ENCODE peak calls at places on chromosomes 4 and X, in nine cellular contexts. E, Y, U, H, P, S, L, T and A are unnamed samples.
A peak's percentile ranks its signal among the peaks of the same experiment; 100 is the strongest.

GRCh38 chrX:68416592-68416991 is 16.7 kb downstream of the OPHN1 start:
- DNase-seq in E (peak; percentile 7), Y (no peak), U (no peak), H (no peak), P (no peak), S (no peak), L (no peak), T (no peak), A (no peak)

GRCh38 chr4:116358633-116359222 is 726.6 kb downstream of the TRAM1L1 start:
- DNase-seq in E (no peak), Y (peak; percentile 12), U (peak; percentile 15), H (peak; percentile 75), P (peak; percentile 70), S (no peak), L (no peak), T (peak; percentile 73), A (peak; percentile 45)

GRCh38 chrX:74535211-74535621 is 79.2 kb downstream of the RLIM start:
- DNase-seq in E (no peak), Y (no peak), U (no peak), H (no peak), P (peak; percentile 1), S (no peak), L (no peak), T (peak; percentile 4), A (no peak)

GRCh38 chr4:158209825-158210807 is at the start of gene TMEM144:
- DNase-seq in E (peak; percentile 41), Y (peak; percentile 7), U (peak; percentile 53), H (peak; percentile 55), P (peak; percentile 59), S (peak; percentile 92), L (peak; percentile 80), T (peak; percentile 76), A (peak; percentile 45)

GRCh38 chr4:37132351-37132989 is 112.1 kb upstream of the NWD2 start:
- DNase-seq in E (no peak), Y (no peak), U (no peak), H (no peak), P (no peak), S (no peak), L (no peak), T (no peak), A (no peak)

GRCh38 chr4:144787365-144788263 is 141.7 kb downstream of the HHIP start:
- DNase-seq in E (no peak), Y (peak; percentile 21), U (no peak), H (peak; percentile 5), P (no peak), S (no peak), L (no peak), T (no peak), A (peak; percentile 12)

GRCh38 chrX:84168574-84168973 is 19.4 kb downstream of the RPS6KA6 start:
- DNase-seq in E (no peak), Y (no peak), U (no peak), H (no peak), P (no peak), S (no peak), L (no peak), T (no peak), A (no peak)

GRCh38 chr4:177442623-177443155 is 452 bp upstream of the AGA start:
- DNase-seq in E (no peak), Y (peak; percentile 10), U (peak; percentile 4), H (no peak), P (peak; percentile 17), S (no peak), L (no peak), T (peak; percentile 4), A (peak; percentile 2)

GRCh38 chr4:26583538-26583864 is 383 bp upstream of the TBC1D19 start:
- DNase-seq in E (no peak), Y (no peak), U (no peak), H (no peak), P (peak; percentile 50), S (no peak), L (no peak), T (no peak), A (no peak)

GRCh38 chr4:169179609-169180526 is 90.9 kb downstream of the SH3RF1 start:
- DNase-seq in E (no peak), Y (no peak), U (no peak), H (no peak), P (no peak), S (no peak), L (no peak), T (no peak), A (no peak)

GRCh38 chrX:17413228-17413627 is 38.2 kb downstream of the NHS start:
- DNase-seq in E (no peak), Y (no peak), U (no peak), H (no peak), P (no peak), S (no peak), L (no peak), T (no peak), A (peak; percentile 10)

GRCh38 chrX:132491191-132491590 is 2.4 kb upstream of the MBNL3 start:
- DNase-seq in E (no peak), Y (no peak), U (no peak), H (no peak), P (peak; percentile 64), S (no peak), L (no peak), T (no peak), A (no peak)

GRCh38 chrX:152817082-152817744 is 13.3 kb downstream of the CETN2 start:
- DNase-seq in E (no peak), Y (no peak), U (no peak), H (no peak), P (no peak), S (no peak), L (no peak), T (peak; percentile 22), A (no peak)

GRCh38 chr4:168318266-168318895 is at the start of gene DDX60:
- DNase-seq in E (peak; percentile 15), Y (peak; percentile 59), U (peak; percentile 67), H (no peak), P (peak; percentile 65), S (peak; percentile 94), L (peak; percentile 75), T (peak; percentile 66), A (peak; percentile 17)

GRCh38 chr4:17623451-17624001 is 9.1 kb downstream of the MED28 start:
- DNase-seq in E (no peak), Y (no peak), U (no peak), H (no peak), P (no peak), S (no peak), L (no peak), T (no peak), A (no peak)